ENCODE peak calls at places on chromosomes 7 and 10, in eight cellular contexts. T, F, B, E, S, R, X and W are unnamed samples.

GRCh38 chr7:47104206-47104549 is 477.7 kb downstream of the TNS3 start:
- DNase-seq in B (no peak), X (no peak), T (no peak), S (no peak), E (no peak), R (no peak), F (no peak), W (no peak)

GRCh38 chr7:102111758-102112119 is 174.9 kb upstream of the SH2B2 start:
- DNase-seq in F (no peak), X (no peak), B (no peak), E (no peak), T (no peak), R (no peak), S (no peak), W (no peak)

GRCh38 chr7:73707045-73707631 is 12.3 kb downstream of the STX1A start:
- DNase-seq in B (no peak), X (peak; percentile 53), S (peak; percentile 20), R (no peak), T (no peak), F (no peak), E (no peak), W (peak; percentile 49)

GRCh38 chr10:113273151-113273876 is 279.5 kb upstream of the HABP2 start:
- DNase-seq in B (no peak), F (no peak), R (peak; percentile 30), S (no peak), X (peak; percentile 41), E (no peak), T (no peak), W (no peak)

GRCh38 chr7:120843121-120843520 is 14.8 kb downstream of the TSPAN12 start:
- DNase-seq in B (no peak), R (no peak), S (no peak), T (no peak), F (no peak), X (no peak), E (no peak), W (no peak)

GRCh38 chr7:35004531-35005096 is 32.7 kb downstream of the DPY19L1 start:
- DNase-seq in E (peak; percentile 30), S (peak; percentile 36), T (no peak), F (peak; percentile 54), B (peak; percentile 30), X (no peak), R (no peak), W (no peak)

GRCh38 chr7:21084286-21084685 is 297.6 kb upstream of the SP8 start:
- DNase-seq in B (no peak), E (no peak), F (no peak), S (no peak), R (no peak), T (no peak), X (no peak), W (no peak)

GRCh38 chr7:47521041-47521795 is 60.7 kb downstream of the TNS3 start:
- DNase-seq in S (no peak), X (no peak), T (no peak), F (no peak), E (no peak), R (no peak), B (no peak), W (no peak)

GRCh38 chr7:1700086-1700485 is 30.0 kb downstream of the ELFN1 start:
- DNase-seq in F (no peak), B (no peak), S (no peak), X (no peak), T (no peak), R (no peak), E (no peak), W (peak; percentile 29)

GRCh38 chr10:119516381-119517234 is 25.9 kb downstream of the RGS10 start:
- DNase-seq in F (peak; percentile 88), E (no peak), X (no peak), B (peak; percentile 71), R (peak; percentile 40), T (peak; percentile 75), S (no peak), W (no peak)

GRCh38 chr7:150399861-150400778 is 21.0 kb downstream of the ZNF775 start:
- DNase-seq in R (no peak), S (peak; percentile 21), T (no peak), B (peak; percentile 56), X (no peak), E (peak; percentile 88), F (peak; percentile 81), W (no peak)

GRCh38 chr10:62244785-62245595 is 23.7 kb downstream of the RTKN2 start:
- DNase-seq in X (no peak), R (no peak), S (peak; percentile 77), E (peak; percentile 83), T (no peak), F (peak; percentile 83), B (peak; percentile 77), W (no peak)

GRCh38 chr7:83149466-83149865 is 13.2 kb downstream of the PCLO start:
- DNase-seq in E (peak; percentile 6), T (no peak), F (peak; percentile 12), B (no peak), X (no peak), S (peak; percentile 43), R (no peak), W (no peak)

GRCh38 chr10:132704008-132704814 is 81.7 kb downstream of the NKX6-2 start:
- DNase-seq in E (no peak), F (no peak), T (no peak), X (no peak), R (no peak), B (no peak), S (no peak), W (no peak)

GRCh38 chr7:137916980-137917645 is 70.3 kb upstream of the DGKI start:
- DNase-seq in X (no peak), F (no peak), B (no peak), S (no peak), T (no peak), R (no peak), E (peak; percentile 78), W (no peak)

GRCh38 chr7:63042730-63043511 is 955.7 kb upstream of the ZNF722 start:
- DNase-seq in E (no peak), F (no peak), B (no peak), X (no peak), S (no peak), R (no peak), T (no peak), W (no peak)

GRCh38 chr10:97612386-97612785 is 20.9 kb downstream of the MORN4 start:
- DNase-seq in B (peak; percentile 55), F (peak; percentile 69), T (no peak), S (peak; percentile 53), R (no peak), X (no peak), E (peak; percentile 63), W (no peak)

GRCh38 chr10:124378271-124378670 is 40.5 kb downstream of the OAT start:
- DNase-seq in S (no peak), X (no peak), T (no peak), B (no peak), E (no peak), F (no peak), R (no peak), W (no peak)

GRCh38 chr7:106285801-106286492 is 1.2 kb upstream of the NAMPT start:
- DNase-seq in X (no peak), S (peak; percentile 6), E (peak; percentile 10), F (no peak), B (no peak), T (no peak), R (no peak), W (no peak)

GRCh38 chr7:147478751-147479150 is 1111.8 kb upstream of the C7orf33 start:
- DNase-seq in T (no peak), X (no peak), F (no peak), R (no peak), E (peak; percentile 9), B (no peak), S (no peak), W (no peak)

GRCh38 chr10:23643396-23643795 is 204.5 kb downstream of the OTUD1 start:
- DNase-seq in R (no peak), X (no peak), F (peak; percentile 26), S (no peak), B (peak; percentile 4), E (no peak), T (no peak), W (no peak)

GRCh38 chr7:137003071-137003470 is 134.6 kb downstream of the CHRM2 start:
- DNase-seq in R (no peak), B (peak; percentile 14), X (no peak), E (no peak), S (no peak), F (no peak), T (no peak), W (no peak)